ENCODE peak calls at places on chromosomes 16 and 17, in eight cellular contexts. V is thoracic aorta, U is BJ, M is cardiac muscle cell, H is stomach, B is brain microvascular endothelial cell, X is left ventricle myocardium inferior, F is uterus. J is an unnamed sample.

GRCh38 chr16:23949630-23950290 is 114.0 kb downstream of the PRKCB start:
- DNase-seq in X (peak; percentile 30), V (no peak), F (no peak), H (peak; percentile 50), B (no peak), U (no peak), M (no peak), J (no peak)

GRCh38 chr17:44102845-44103622 is 20.4 kb downstream of the HDAC5 start:
- DNase-seq in X (peak; percentile 71), F (no peak), M (no peak), U (no peak), B (no peak), V (no peak), H (no peak), J (no peak)

GRCh38 chr17:50517504-50518264 is 9.4 kb downstream of the MYCBPAP start:
- DNase-seq in U (no peak), M (no peak), H (no peak), V (no peak), B (no peak), F (no peak), X (no peak), J (no peak)

GRCh38 chr16:14020141-14020540 is 51.0 kb upstream of the MRTFB start:
- DNase-seq in V (no peak), U (no peak), M (no peak), X (no peak), F (no peak), B (no peak), H (no peak), J (no peak)

GRCh38 chr17:49471089-49471683 is 23.9 kb upstream of the NGFR start:
- DNase-seq in F (no peak), B (no peak), V (no peak), U (no peak), M (peak; percentile 60), X (peak; percentile 46), H (no peak), J (no peak)

GRCh38 chr17:77214743-77215142 is 74.0 kb downstream of the SEC14L1 start:
- DNase-seq in B (peak; percentile 11), U (no peak), M (peak; percentile 73), F (no peak), X (no peak), V (no peak), H (peak; percentile 51), J (no peak)

GRCh38 chr16:8644151-8644512 is 22.6 kb downstream of the METTL22 start:
- DNase-seq in X (no peak), V (no peak), F (no peak), H (no peak), M (no peak), B (no peak), U (no peak), J (no peak)

GRCh38 chr17:71023631-71024030 is 854.3 kb downstream of the KCNJ2 start:
- DNase-seq in U (no peak), M (peak; percentile 75), V (no peak), B (peak; percentile 3), F (no peak), H (no peak), X (no peak), J (no peak)

GRCh38 chr17:72189781-72190593 is 69.2 kb downstream of the SOX9 start:
- DNase-seq in F (no peak), H (no peak), B (no peak), V (no peak), M (no peak), X (no peak), U (no peak), J (no peak)

GRCh38 chr16:79618712-79619050 is 18.1 kb upstream of the MAF start:
- DNase-seq in U (no peak), H (no peak), V (no peak), M (no peak), F (no peak), B (no peak), X (no peak), J (no peak)

GRCh38 chr16:29996773-29997250 is 771 bp downstream of the INO80E start:
- DNase-seq in H (no peak), X (no peak), V (no peak), U (no peak), F (no peak), M (no peak), B (no peak), J (no peak)

GRCh38 chr17:42598905-42599304 is 10.3 kb downstream of the RETREG3 start:
- DNase-seq in U (no peak), H (peak; percentile 33), F (no peak), V (no peak), M (no peak), X (peak; percentile 24), B (no peak), J (no peak)

GRCh38 chr16:56667581-56668571 is at the start of gene MT1G:
- DNase-seq in F (no peak), M (peak; percentile 35), H (peak; percentile 87), U (no peak), V (no peak), B (no peak), X (peak; percentile 48), J (no peak)

GRCh38 chr17:42340691-42341127 is 47.5 kb downstream of the STAT3 start:
- DNase-seq in H (no peak), B (no peak), M (no peak), U (no peak), X (no peak), F (no peak), V (no peak), J (no peak)

GRCh38 chr17:77420804-77421634 is 280.2 kb downstream of the SEC14L1 start:
- DNase-seq in B (peak; percentile 84), F (peak; percentile 91), U (peak; percentile 58), V (no peak), X (no peak), M (peak; percentile 49), H (no peak), J (no peak)

GRCh38 chr17:27535975-27536374 is 79.7 kb downstream of the KSR1 start:
- DNase-seq in B (no peak), M (no peak), V (no peak), F (no peak), H (no peak), U (no peak), X (no peak), J (no peak)

GRCh38 chr16:83733301-83733700 is 74.5 kb upstream of the HSBP1 start:
- DNase-seq in H (no peak), X (peak; percentile 20), F (no peak), U (no peak), V (no peak), B (no peak), M (no peak), J (no peak)

GRCh38 chr17:81130385-81131288 is 34.7 kb upstream of the PVALEF start:
- DNase-seq in V (no peak), X (no peak), H (no peak), M (no peak), B (no peak), U (no peak), F (no peak), J (no peak)

GRCh38 chr16:67264277-67264676 is 15.1 kb upstream of the PLEKHG4 start:
- DNase-seq in X (no peak), F (no peak), M (no peak), B (no peak), V (no peak), U (no peak), H (no peak), J (no peak)

GRCh38 chr17:57783338-57783742 is 38.2 kb upstream of the CCDC182 start:
- DNase-seq in U (no peak), F (peak; percentile 29), B (peak; percentile 14), X (peak; percentile 70), V (no peak), M (peak; percentile 87), H (peak; percentile 80), J (no peak)
- TF ChIP-seq CTCF in U (peak; percentile 75), F (peak; percentile 60), B (peak; percentile 85), X (peak; percentile 83), V (peak; percentile 74), M (peak; percentile 78), H (no peak), J (peak; percentile 65)

GRCh38 chr16:75039941-75040340 is 41.1 kb downstream of the ZNRF1 start:
- DNase-seq in H (no peak), M (no peak), F (no peak), X (no peak), V (no peak), U (no peak), B (no peak), J (no peak)
- H3K4me3 ChIP-seq in H (no peak overlapping the region), M (no peak overlapping the region), F (no peak overlapping the region), X (no peak overlapping the region), V (no peak overlapping the region), U (no peak overlapping the region), B (no peak overlapping the region), J (no peak overlapping the region)

GRCh38 chr17:14067347-14067746 is 2.0 kb upstream of the COX10 start:
- DNase-seq in X (no peak), H (no peak), U (no peak), B (no peak), V (no peak), F (no peak), M (no peak), J (no peak)

GRCh38 chr17:14058051-14058450 is 11.3 kb upstream of the COX10 start:
- DNase-seq in M (no peak), B (no peak), X (no peak), U (no peak), V (no peak), H (no peak), F (no peak), J (no peak)

GRCh38 chr17:14057591-14057990 is 11.7 kb upstream of the COX10 start:
- DNase-seq in H (no peak), X (no peak), B (no peak), F (no peak), M (no peak), V (no peak), U (no peak), J (no peak)

GRCh38 chr17:14060706-14061105 is 8.6 kb upstream of the COX10 start:
- DNase-seq in F (no peak), X (no peak), H (no peak), M (no peak), V (no peak), B (no peak), U (no peak), J (no peak)

GRCh38 chr17:14061666-14062560 is 7.4 kb upstream of the COX10 start:
- DNase-seq in X (no peak), M (no peak), U (no peak), H (no peak), V (no peak), B (peak; percentile 65), F (no peak), J (peak; percentile 69)
- TF ChIP-seq CTCF in X (peak; percentile 13), M (peak; percentile 13), U (no peak), H (no peak), V (peak; percentile 33), B (peak; percentile 36), F (no peak), J (peak; percentile 7)

DNA sequence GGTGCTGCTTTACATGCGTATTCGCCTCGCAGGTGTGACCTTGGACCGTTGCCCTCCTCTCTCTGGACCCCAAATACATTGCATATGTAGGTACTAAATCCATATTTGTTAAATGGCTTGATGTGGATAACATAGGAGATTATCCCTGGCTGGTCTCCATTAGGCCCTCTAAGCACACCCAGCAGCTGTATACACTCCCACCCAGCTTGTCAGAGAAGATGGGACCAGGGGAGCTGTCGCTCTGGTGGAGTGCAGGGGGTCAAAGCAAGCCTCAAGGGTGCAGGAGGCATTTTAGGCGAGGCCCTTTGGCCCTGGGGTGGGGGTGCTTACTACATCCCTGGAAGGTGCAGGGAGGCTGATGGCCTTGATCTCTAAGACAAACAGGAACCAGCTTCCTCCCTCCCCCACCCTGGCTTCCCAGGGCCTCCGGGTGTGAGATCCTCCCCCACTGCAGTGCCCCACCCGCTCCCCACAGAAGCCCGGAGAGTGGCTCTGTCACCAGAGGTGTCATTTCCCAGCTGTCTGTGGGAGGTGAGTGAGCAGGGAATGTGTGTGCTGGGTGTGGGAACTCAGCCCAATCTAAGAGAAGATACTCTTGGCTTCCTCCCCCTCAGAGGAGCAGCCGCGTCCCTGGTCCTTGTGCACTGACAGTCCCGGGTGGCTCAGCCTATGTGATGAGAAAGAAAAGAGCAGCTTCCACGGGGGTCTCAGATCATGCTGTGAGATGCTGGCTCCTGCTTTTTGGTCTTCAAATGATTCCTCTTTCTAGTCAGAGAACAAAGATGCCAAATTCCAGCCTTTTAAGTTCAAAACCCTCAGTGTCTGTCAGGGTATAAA is 1.4 kb upstream of the VAMP2 start:
- DNase-seq in V (no peak), H (peak; percentile 55), U (no peak), M (peak; percentile 34), X (peak; percentile 86), F (peak; percentile 86), B (no peak), J (no peak)
- H3K4me3 ChIP-seq in V (peak overlapping the region; percentile 7), H (no peak overlapping the region), U (no peak overlapping the region), M (no peak overlapping the region), X (peak overlapping the region; percentile 95), F (no peak overlapping the region), B (no peak overlapping the region), J (no peak overlapping the region)